ENCODE peak calls at places on chromosomes 13 and 19, in five cellular contexts. R, D, L, U and P are unnamed samples.

GRCh38 chr19:45577111-45577905 is 7.3 kb downstream of the OPA3 start:
- DNase-seq in R (peak; percentile 53), U (peak; percentile 92), D (no peak), L (no peak), P (no peak)

GRCh38 chr19:28066988-28067387 is 1146.0 kb downstream of the UQCRFS1 start:
- DNase-seq in U (no peak), R (no peak), D (no peak), L (no peak), P (no peak)

GRCh38 chr13:47087841-47088240 is 191.0 kb upstream of the HTR2A start:
- DNase-seq in U (peak; percentile 78), D (no peak), L (no peak), R (no peak), P (no peak)

GRCh38 chr19:39941615-39942507 is 7.4 kb upstream of the FCGBP start:
- DNase-seq in L (no peak), U (peak; percentile 47), D (peak; percentile 21), R (peak; percentile 14), P (no peak)

GRCh38 chr19:55169136-55169535 is 2.7 kb upstream of the DNAAF3 start:
- DNase-seq in L (no peak), R (no peak), D (no peak), U (no peak), P (no peak)

GRCh38 chr13:113186061-113186900 is 22.2 kb downstream of the PCID2 start:
- DNase-seq in U (peak; percentile 17), L (no peak), D (no peak), R (no peak), P (no peak)

GRCh38 chr13:98471895-98472294 is 105.0 kb downstream of the STK24 start:
- DNase-seq in D (no peak), L (no peak), R (no peak), U (no peak), P (no peak)

GRCh38 chr19:4589579-4590410 is 30.3 kb upstream of the SEMA6B start:
- DNase-seq in D (no peak), U (no peak), R (no peak), L (no peak), P (no peak)

GRCh38 chr13:44244288-44244687 is 129.3 kb upstream of the SERP2 start:
- DNase-seq in L (no peak), D (no peak), U (no peak), R (no peak), P (no peak)

GRCh38 chr19:615619-616018 is 17.7 kb downstream of the POLRMT start:
- DNase-seq in U (peak; percentile 19), D (no peak), R (no peak), L (no peak), P (no peak)

GRCh38 chr13:37058801-37059135 is 720 bp downstream of the SUPT20H start:
- DNase-seq in U (no peak), R (peak; percentile 48), L (peak; percentile 63), D (no peak), P (no peak)

GRCh38 chr13:113814435-113814821 is 49.4 kb downstream of the GAS6 start:
- DNase-seq in U (peak; percentile 55), L (no peak), R (no peak), D (no peak), P (no peak)

GRCh38 chr19:19531951-19532805 is 3.5 kb downstream of the YJEFN3 start:
- DNase-seq in R (peak; percentile 91), D (peak; percentile 86), L (peak; percentile 60), U (peak; percentile 65), P (peak; percentile 57)

GRCh38 chr13:32255744-32256120 is 59.4 kb downstream of the ZAR1L start:
- DNase-seq in R (no peak), U (no peak), D (no peak), L (peak; percentile 10), P (no peak)

GRCh38 chr13:73835138-73835721 is 299.0 kb downstream of the KLF12 start:
- DNase-seq in L (peak; percentile 56), U (peak; percentile 54), D (no peak), R (no peak), P (peak; percentile 38)

GRCh38 chr19:38122402-38123093 is 101.5 kb downstream of the DPF1 start:
- DNase-seq in R (no peak), D (no peak), L (no peak), U (no peak), P (no peak)

GRCh38 chr13:37319041-37319443 is 213.6 kb upstream of the CSNK1A1L start:
- DNase-seq in U (peak; percentile 5), R (no peak), D (no peak), L (no peak), P (no peak)

GRCh38 chr13:40275636-40276035 is 390.8 kb downstream of the FOXO1 start:
- DNase-seq in U (peak; percentile 71), R (no peak), L (no peak), D (no peak), P (no peak)

GRCh38 chr19:30253581-30253996 is 118.6 kb upstream of the ZNF536 start:
- DNase-seq in L (no peak), D (no peak), R (no peak), U (no peak), P (no peak)

GRCh38 chr13:75647126-75647784 is 11.1 kb downstream of the LMO7 start:
- DNase-seq in D (no peak), U (no peak), R (no peak), L (no peak), P (no peak)

GRCh38 chr13:25881946-25882574 is 169.8 kb downstream of the SHISA2 start:
- DNase-seq in U (peak; percentile 24), D (no peak), L (peak; percentile 84), R (no peak), P (peak; percentile 79)

GRCh38 chr13:74657765-74658164 is 523.6 kb upstream of the KLF12 start:
- DNase-seq in D (no peak), U (no peak), R (no peak), L (no peak), P (no peak)

GRCh38 chr13:40648841-40649240 is 17.6 kb downstream of the FOXO1 start:
- DNase-seq in L (no peak), R (no peak), D (no peak), U (no peak), P (no peak)

GRCh38 chr19:40312533-40312932 is 27.4 kb upstream of the AKT2 start:
- DNase-seq in L (no peak), D (no peak), U (no peak), R (no peak), P (no peak)

GRCh38 chr13:97425570-97425969 is 8.4 kb upstream of the RAP2A start:
- DNase-seq in D (no peak), U (no peak), R (no peak), L (no peak), P (no peak)

GRCh38 chr19:11597202-11598102 is at the start of gene ZNF627:
- DNase-seq in L (peak; percentile 99), R (peak; percentile 100), D (peak; percentile 98), U (peak; percentile 99), P (peak; percentile 99)

GRCh38 chr13:98675837-98676236 is 76.6 kb downstream of the SLC15A1 start:
- DNase-seq in R (no peak), D (no peak), L (no peak), U (no peak), P (no peak)

GRCh38 chr19:1760020-1760419 is 6.7 kb downstream of the ONECUT3 start:
- DNase-seq in L (no peak), U (no peak), D (no peak), R (no peak), P (no peak)

GRCh38 chr19:47863514-47863936 is 4.5 kb downstream of the TPRX2 start:
- DNase-seq in D (peak; percentile 83), L (peak; percentile 67), R (peak; percentile 88), U (peak; percentile 74), P (peak; percentile 36)

GRCh38 chr19:970695-971094 is 13.4 kb upstream of the WDR18 start:
- DNase-seq in U (no peak), R (no peak), L (no peak), D (no peak), P (no peak)

GRCh38 chr19:39310558-39311311 is 9.9 kb downstream of the LRFN1 start:
- DNase-seq in U (no peak), R (no peak), L (no peak), D (no peak), P (no peak)